ENCODE peak calls at places on chromosomes 16 and 17, in four cellular contexts. U is K562, A is IMR-90, K is keratinocyte. G is an unnamed sample. For H3K9me1, the result is how much of the 10 kb centered on the place peaks cover.

GRCh38 chr16:50121721-50122445 is 31.2 kb upstream of the TENT4B start:
- DNase-seq in U (no peak), A (no peak), K (no peak), G (no peak)

GRCh38 chr16:55552621-55553020 is 13.9 kb upstream of the CAPNS2 start:
- DNase-seq in A (peak), U (no peak), K (peak), G (peak)

GRCh38 chr17:56085576-56086267 is 67.6 kb upstream of the ANKFN1 start:
- DNase-seq in K (no peak), U (no peak), A (no peak), G (no peak)

GRCh38 chr16:30902070-30902972 is 5.9 kb downstream of the CTF1 start:
- DNase-seq in K (no peak), U (peak), A (peak), G (peak)

GRCh38 chr17:6160188-6160555 is 90.0 kb downstream of the WSCD1 start:
- DNase-seq in K (no peak), U (no peak), A (no peak), G (no peak)

GRCh38 chr17:7354262-7354781 is 634 bp upstream of the TMEM95 start:
- DNase-seq in A (peak), K (peak), U (no peak), G (no peak)

GRCh38 chr16:85746431-85747227 is 4.3 kb downstream of the C16orf74 start:
- DNase-seq in K (no peak), A (peak), U (no peak), G (no peak)

GRCh38 chr17:81959362-81960129 is 1.4 kb downstream of the NOTUM start:
- DNase-seq in U (peak), A (peak), K (no peak), G (peak)

GRCh38 chr17:57138030-57138911 is 53.2 kb downstream of the AKAP1 start:
- DNase-seq in U (no peak), A (no peak), K (no peak), G (no peak)

GRCh38 chr17:2189231-2189630 is 114.4 kb downstream of the SMG6 start:
- DNase-seq in A (no peak), U (no peak), K (no peak), G (no peak)

GRCh38 chr17:68349157-68349556 is 57.9 kb downstream of the ARSG start:
- DNase-seq in U (no peak), K (no peak), A (no peak), G (no peak)

GRCh38 chr17:82923366-82924113 is 83.7 kb upstream of the ZNF750 start:
- DNase-seq in U (no peak), A (no peak), K (no peak), G (no peak)

GRCh38 chr17:17382901-17383300 is 79.7 kb downstream of the NT5M start:
- DNase-seq in A (no peak), K (no peak), U (no peak), G (peak)
- H3K9me1 ChIP-seq in A (under half), K (under half), U (under half), G (under half)

GRCh38 chr17:65078441-65079160 is 22.1 kb upstream of the GNA13 start:
- DNase-seq in K (no peak), U (no peak), A (peak), G (peak)

GRCh38 chr17:65081439-65081838 is 24.9 kb upstream of the GNA13 start:
- DNase-seq in A (no peak), K (no peak), U (no peak), G (no peak)

GRCh38 chr17:65074778-65075250 is 18.3 kb upstream of the GNA13 start:
- DNase-seq in A (peak), U (peak), K (no peak), G (peak)

GRCh38 chr17:65085397-65085796 is 28.9 kb upstream of the GNA13 start:
- DNase-seq in A (peak), K (no peak), U (no peak), G (no peak)

GRCh38 chr17:65079489-65079900 is 23.0 kb upstream of the GNA13 start:
- DNase-seq in K (no peak), U (no peak), A (no peak), G (no peak)
- H3K9me1 ChIP-seq in K (under half), U (under half), A (under half), G (under half)

GRCh38 chr17:47952181-47953021 is 5.3 kb downstream of the PRR15L start:
- DNase-seq in U (no peak), K (no peak), A (no peak), G (no peak)

GRCh38 chr17:47950448-47950847 is 7.2 kb downstream of the PRR15L start:
- DNase-seq in K (no peak), U (no peak), A (no peak), G (no peak)

GRCh38 chr17:47949197-47949759 is 7.9 kb downstream of the PNPO start:
- DNase-seq in A (peak), K (no peak), U (peak), G (peak)

GRCh38 chr17:47948706-47949196 is 7.4 kb downstream of the PNPO start:
- DNase-seq in K (no peak), A (no peak), U (no peak), G (peak)

GRCh38 chr17:47949951-47950350 is 7.7 kb downstream of the PRR15L start:
- DNase-seq in K (no peak), A (no peak), U (no peak), G (no peak)
- H3K9me1 ChIP-seq in K (under half), A (under half), U (under half), G (under half)

DNA sequence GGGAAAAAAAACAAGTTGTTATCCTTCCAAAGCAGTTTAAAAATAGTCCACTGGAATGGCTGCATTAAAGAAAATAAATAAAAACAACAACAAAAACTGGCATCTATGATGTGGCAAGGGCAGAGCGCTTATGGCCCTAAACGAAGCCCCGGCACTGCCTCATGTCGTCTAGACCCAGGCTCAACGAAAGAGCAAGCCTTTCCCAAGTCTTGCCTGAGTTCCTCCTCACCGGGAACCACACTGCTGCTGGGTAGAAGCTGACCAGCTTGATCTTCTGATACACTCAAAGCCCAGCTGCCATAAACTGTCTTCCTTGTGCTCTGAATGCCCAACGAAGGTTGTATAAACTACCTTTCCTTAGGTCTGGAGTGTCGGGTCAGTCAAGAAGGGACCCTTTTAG is 37.0 kb downstream of the NDEL1 start:
- DNase-seq in A (no peak), U (no peak), K (no peak), G (no peak)
- H3K9me1 ChIP-seq in A (under half), U (under half), K (under half), G (under half)

GRCh38 chr16:71870818-71871217 is 13.2 kb downstream of the ZNF821 start:
- DNase-seq in K (no peak), U (no peak), A (no peak), G (no peak)
- H3K9me1 ChIP-seq in K (under half), U (under half), A (under half), G (under half)

G was measured in endothelial cell of umbilical vein.